ENCODE peak calls at places on chromosomes 6 and 20, in ten cellular contexts. M, U, X, I, Z, D, B, S, R and J are unnamed samples.

GRCh38 chr6:130843575-130844320 is 16.5 kb downstream of the SMLR1 start:
- DNase-seq in M (no peak), U (no peak), X (no peak), I (peak; percentile 4), Z (no peak), D (peak; percentile 27), B (no peak), S (no peak), R (no peak), J (no peak)

GRCh38 chr20:62370115-62370806 is 3.1 kb upstream of the LAMA5 start:
- DNase-seq in M (no peak), U (no peak), X (no peak), I (no peak), Z (no peak), D (peak; percentile 47), B (no peak), S (no peak), R (no peak), J (no peak)

GRCh38 chr6:44105993-44106740 is 21.1 kb downstream of the MRPL14 start:
- DNase-seq in M (no peak), U (no peak), X (no peak), I (no peak), Z (no peak), D (no peak), B (no peak), S (no peak), R (no peak), J (no peak)

GRCh38 chr6:19424853-19425252 is 412.3 kb upstream of the ID4 start:
- DNase-seq in M (no peak), U (no peak), X (no peak), I (no peak), Z (no peak), D (no peak), B (no peak), S (no peak), R (no peak), J (no peak)

GRCh38 chr6:120378582-120379220 is 955.6 kb downstream of the TBC1D32 start:
- DNase-seq in M (no peak), U (no peak), X (no peak), I (peak; percentile 6), Z (no peak), D (no peak), B (no peak), S (no peak), R (peak; percentile 13), J (no peak)

GRCh38 chr6:139531148-139531547 is 156.7 kb upstream of the CITED2 start:
- DNase-seq in M (no peak), U (no peak), X (no peak), I (no peak), Z (no peak), D (no peak), B (no peak), S (no peak), R (peak; percentile 25), J (peak; percentile 40)

GRCh38 chr20:33684533-33685327 is 1.5 kb downstream of the E2F1 start:
- DNase-seq in M (peak; percentile 25), U (no peak), X (no peak), I (no peak), Z (no peak), D (no peak), B (peak; percentile 83), S (no peak), R (no peak), J (no peak)

GRCh38 chr6:144349690-144350132 is 64.6 kb downstream of the UTRN start:
- DNase-seq in M (peak; percentile 84), U (no peak), X (no peak), I (no peak), Z (no peak), D (no peak), B (no peak), S (no peak), R (no peak), J (no peak)

GRCh38 chr6:75230484-75231325 is 12.9 kb downstream of the COX7A2 start:
- DNase-seq in M (peak; percentile 25), U (no peak), X (no peak), I (peak; percentile 36), Z (no peak), D (peak; percentile 61), B (peak; percentile 65), S (peak; percentile 34), R (peak; percentile 46), J (no peak)
- TF ChIP-seq CTCF in M (peak; percentile 53), U (peak; percentile 46), X (peak; percentile 17), I (peak; percentile 69), Z (peak; percentile 80), D (peak; percentile 40), B (peak; percentile 86), S (peak; percentile 67), R (peak; percentile 56), J (peak; percentile 67)

GRCh38 chr6:1188199-1188598 is 123.7 kb upstream of the FOXQ1 start:
- DNase-seq in M (no peak), U (no peak), X (no peak), I (no peak), Z (no peak), D (no peak), B (no peak), S (no peak), R (no peak), J (no peak)

GRCh38 chr6:1187293-1188131 is 124.4 kb upstream of the FOXQ1 start:
- DNase-seq in M (no peak), U (no peak), X (no peak), I (no peak), Z (no peak), D (no peak), B (no peak), S (no peak), R (no peak), J (no peak)

GRCh38 chr6:1191141-1191630 is 120.7 kb upstream of the FOXQ1 start:
- DNase-seq in M (no peak), U (no peak), X (no peak), I (no peak), Z (no peak), D (no peak), B (no peak), S (no peak), R (no peak), J (no peak)

GRCh38 chr6:1190361-1190760 is 121.5 kb upstream of the FOXQ1 start:
- DNase-seq in M (no peak), U (no peak), X (no peak), I (peak; percentile 7), Z (peak; percentile 34), D (no peak), B (peak; percentile 59), S (no peak), R (no peak), J (no peak)
- H3K27ac ChIP-seq in M (no peak overlapping the region), U (no peak overlapping the region), X (no peak overlapping the region), I (no peak overlapping the region), Z (no peak overlapping the region), D (no peak overlapping the region), B (no peak overlapping the region), S (no peak overlapping the region), R (no peak overlapping the region), J (no peak overlapping the region)

GRCh38 chr6:146041282-146041681 is 12.4 kb downstream of the GRM1 start:
- DNase-seq in M (no peak), U (no peak), X (no peak), I (no peak), Z (no peak), D (no peak), B (peak; percentile 84), S (no peak), R (no peak), J (no peak)
- TF ChIP-seq CTCF in M (no peak), U (no peak), X (no peak), I (peak; percentile 39), Z (no peak), D (no peak), B (peak; percentile 89), S (no peak), R (no peak), J (no peak)

GRCh38 chr6:54366647-54367327 is 58.5 kb downstream of the TINAG start:
- DNase-seq in M (no peak), U (no peak), X (no peak), I (no peak), Z (no peak), D (no peak), B (no peak), S (no peak), R (no peak), J (no peak)

GRCh38 chr6:54361188-54361587 is 52.9 kb downstream of the TINAG start:
- DNase-seq in M (no peak), U (no peak), X (no peak), I (no peak), Z (no peak), D (no peak), B (no peak), S (no peak), R (no peak), J (no peak)

GRCh38 chr6:54361734-54362133 is 53.5 kb downstream of the TINAG start:
- DNase-seq in M (no peak), U (no peak), X (no peak), I (no peak), Z (no peak), D (no peak), B (no peak), S (no peak), R (no peak), J (no peak)
- H3K27ac ChIP-seq in M (no peak overlapping the region), U (no peak overlapping the region), X (no peak overlapping the region), I (no peak overlapping the region), Z (no peak overlapping the region), D (no peak overlapping the region), B (no peak overlapping the region), S (no peak overlapping the region), R (no peak overlapping the region), J (no peak overlapping the region)